ENCODE peak calls at places on chromosome 13, in ten cellular contexts. P is thoracic aorta, A is epithelial cell of esophagus, Z is tibial artery, B is AG10803, D is left ventricle myocardium inferior, T is mammary epithelial cell, Y is lower leg skin, N is astrocyte, U is prostate gland. X is an unnamed sample.

GRCh38 chr13:25881946-25882574 is 169.8 kb downstream of the SHISA2 start:
- DNase-seq in P (no peak), A (peak), Z (no peak), B (no peak), D (no peak), T (no peak), Y (no peak), N (peak), U (no peak), X (no peak)

GRCh38 chr13:42445354-42445753 is 128.6 kb upstream of the TNFSF11 start:
- DNase-seq in P (no peak), A (no peak), Z (no peak), B (no peak), D (no peak), T (no peak), Y (no peak), N (no peak), U (no peak), X (no peak)

GRCh38 chr13:38180100-38180499 is 169.6 kb upstream of the UFM1 start:
- DNase-seq in P (no peak), A (peak), Z (no peak), B (peak), D (no peak), T (peak), Y (no peak), N (peak), U (no peak), X (peak)

GRCh38 chr13:24233351-24233901 is 72.9 kb downstream of the SPATA13 start:
- DNase-seq in P (no peak), A (no peak), Z (no peak), B (peak), D (no peak), T (no peak), Y (no peak), N (peak), U (no peak), X (peak)

GRCh38 chr13:27536361-27537101 is 83.8 kb downstream of the LNX2 start:
- DNase-seq in P (no peak), A (peak), Z (no peak), B (no peak), D (no peak), T (peak), Y (no peak), N (no peak), U (no peak), X (no peak)

GRCh38 chr13:72495681-72496080 is 231.7 kb downstream of the MZT1 start:
- DNase-seq in P (no peak), A (no peak), Z (no peak), B (no peak), D (no peak), T (no peak), Y (no peak), N (no peak), U (no peak), X (no peak)

GRCh38 chr13:99873141-99873540 is 98.4 kb downstream of the ZIC5 start:
- DNase-seq in P (no peak), A (no peak), Z (no peak), B (no peak), D (no peak), T (no peak), Y (no peak), N (no peak), U (no peak), X (no peak)

GRCh38 chr13:38686635-38687245 is at the start of gene FREM2:
- DNase-seq in P (no peak), A (peak), Z (no peak), B (no peak), D (no peak), T (peak), Y (no peak), N (peak), U (peak), X (peak)

GRCh38 chr13:81686877-81687276 is 1346.0 kb upstream of the SPRY2 start:
- DNase-seq in P (no peak), A (peak), Z (no peak), B (no peak), D (no peak), T (no peak), Y (no peak), N (no peak), U (no peak), X (no peak)

GRCh38 chr13:113273856-113274590 is 23.0 kb upstream of the LAMP1 start:
- DNase-seq in P (no peak), A (peak), Z (no peak), B (peak), D (no peak), T (peak), Y (no peak), N (peak), U (no peak), X (peak)

GRCh38 chr13:113117956-113118327 is 4.7 kb upstream of the F10 start:
- DNase-seq in P (no peak), A (no peak), Z (no peak), B (no peak), D (no peak), T (no peak), Y (no peak), N (no peak), U (no peak), X (no peak)

GRCh38 chr13:35838356-35838755 is 292.8 kb downstream of the DCLK1 start:
- DNase-seq in P (no peak), A (peak), Z (no peak), B (peak), D (no peak), T (peak), Y (no peak), N (peak), U (no peak), X (peak)

GRCh38 chr13:113622791-113623490 is 35.1 kb downstream of the ATP4B start:
- DNase-seq in P (no peak), A (no peak), Z (no peak), B (no peak), D (peak), T (no peak), Y (no peak), N (no peak), U (no peak), X (no peak)

GRCh38 chr13:78137404-78138142 is 218.9 kb upstream of the EDNRB start:
- DNase-seq in P (no peak), A (peak), Z (no peak), B (peak), D (no peak), T (peak), Y (no peak), N (peak), U (peak), X (peak)

GRCh38 chr13:21010621-21011020 is 50.8 kb downstream of the LATS2 start:
- DNase-seq in P (no peak), A (no peak), Z (no peak), B (peak), D (no peak), T (no peak), Y (no peak), N (no peak), U (no peak), X (peak)

GRCh38 chr13:39561971-39562370 is 41.0 kb downstream of the LHFPL6 start:
- DNase-seq in P (no peak), A (peak), Z (no peak), B (no peak), D (no peak), T (peak), Y (no peak), N (no peak), U (no peak), X (no peak)

GRCh38 chr13:24863748-24864540 is 100.0 kb downstream of the RNF17 start:
- DNase-seq in P (no peak), A (no peak), Z (no peak), B (no peak), D (no peak), T (no peak), Y (no peak), N (peak), U (no peak), X (no peak)

GRCh38 chr13:93355094-93355493 is 128.5 kb downstream of the GPC6 start:
- DNase-seq in P (no peak), A (no peak), Z (no peak), B (no peak), D (no peak), T (no peak), Y (no peak), N (no peak), U (no peak), X (no peak)
- TF ChIP-seq CTCF in P (no peak), A (no peak), Z (no peak), B (no peak), D (no peak), T (no peak), Y (no peak), N (no peak), U (no peak), X (no peak)

DNA sequence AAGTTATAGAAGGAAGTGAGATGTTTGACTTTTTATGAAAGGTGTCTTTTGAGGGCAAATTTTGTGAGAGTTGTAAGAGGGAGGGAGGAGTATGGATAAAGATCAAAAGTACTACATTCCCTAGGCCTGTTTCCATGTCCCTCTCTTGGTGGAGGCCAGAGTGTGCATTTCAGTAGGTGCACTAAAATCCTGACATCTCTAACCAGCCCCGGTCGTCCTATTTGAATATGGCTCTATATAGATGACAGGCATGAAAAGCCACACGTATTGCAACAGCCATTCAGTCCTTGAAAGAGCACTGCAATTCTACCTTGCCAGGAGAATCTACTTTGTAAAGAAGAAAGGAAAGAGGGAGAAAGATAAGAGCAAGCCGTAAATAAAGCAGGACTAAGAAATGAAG is 510.1 kb downstream of the IRS2 start:
- DNase-seq in P (no peak), A (peak), Z (no peak), B (no peak), D (no peak), T (no peak), Y (no peak), N (no peak), U (no peak), X (no peak)
- H3K4me3 ChIP-seq in P (no peak), A (no peak), Z (no peak), B (no peak), D (no peak), T (no peak), Y (no peak), N (no peak), U (no peak), X (no peak)

GRCh38 chr13:49869514-49869913 is 66.6 kb downstream of the SPRYD7 start:
- DNase-seq in P (no peak), A (no peak), Z (no peak), B (peak), D (no peak), T (no peak), Y (no peak), N (no peak), U (no peak), X (peak)
- TF ChIP-seq CTCF in P (no peak), A (peak), Z (no peak), B (peak), D (peak), T (peak), Y (no peak), N (peak), U (no peak), X (peak)

GRCh38 chr13:112056284-112056727 is 10.6 kb upstream of the SOX1 start:
- DNase-seq in P (no peak), A (no peak), Z (no peak), B (no peak), D (no peak), T (no peak), Y (no peak), N (no peak), U (no peak), X (no peak)
- H3K4me3 ChIP-seq in P (no peak), A (no peak), Z (no peak), B (no peak), D (no peak), T (no peak), Y (no peak), N (no peak), U (no peak), X (no peak)

DNA sequence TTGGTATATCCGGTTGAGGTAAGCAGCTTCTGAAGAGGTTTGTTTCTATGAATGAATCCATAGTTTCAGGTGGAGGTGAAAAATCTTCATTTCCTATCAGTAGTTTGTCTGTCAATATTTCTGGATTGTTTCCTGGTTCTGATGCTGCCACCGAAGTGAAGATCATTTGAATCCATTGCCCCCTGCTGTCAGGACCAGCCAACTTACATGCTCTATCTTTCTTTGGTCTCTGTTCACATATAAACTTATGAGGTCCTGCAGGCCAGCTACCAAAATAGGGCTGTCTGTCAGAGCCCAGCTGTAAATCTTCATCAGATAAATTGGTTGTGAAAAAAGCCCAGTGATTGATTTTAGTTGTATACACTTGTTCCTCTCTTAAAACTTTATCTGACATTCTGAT is 15.2 kb upstream of the N4BP2L1 start:
- DNase-seq in P (no peak), A (peak), Z (no peak), B (peak), D (no peak), T (no peak), Y (no peak), N (no peak), U (peak), X (peak)
- TF ChIP-seq CTCF in P (no peak), A (peak), Z (no peak), B (peak), D (peak), T (peak), Y (no peak), N (no peak), U (peak), X (peak)

GRCh38 chr13:75803982-75804381 is 167.9 kb downstream of the LMO7 start:
- DNase-seq in P (no peak), A (no peak), Z (no peak), B (no peak), D (no peak), T (no peak), Y (no peak), N (no peak), U (no peak), X (peak)
- H3K4me3 ChIP-seq in P (peak), A (no peak), Z (peak), B (no peak), D (peak), T (no peak), Y (no peak), N (no peak), U (no peak), X (no peak)

GRCh38 chr13:102443234-102443633 is 41.4 kb upstream of the FGF14 start:
- DNase-seq in P (no peak), A (peak), Z (no peak), B (no peak), D (no peak), T (no peak), Y (no peak), N (no peak), U (no peak), X (no peak)
- TF ChIP-seq CTCF in P (no peak), A (no peak), Z (no peak), B (no peak), D (no peak), T (no peak), Y (no peak), N (no peak), U (no peak), X (no peak)

DNA sequence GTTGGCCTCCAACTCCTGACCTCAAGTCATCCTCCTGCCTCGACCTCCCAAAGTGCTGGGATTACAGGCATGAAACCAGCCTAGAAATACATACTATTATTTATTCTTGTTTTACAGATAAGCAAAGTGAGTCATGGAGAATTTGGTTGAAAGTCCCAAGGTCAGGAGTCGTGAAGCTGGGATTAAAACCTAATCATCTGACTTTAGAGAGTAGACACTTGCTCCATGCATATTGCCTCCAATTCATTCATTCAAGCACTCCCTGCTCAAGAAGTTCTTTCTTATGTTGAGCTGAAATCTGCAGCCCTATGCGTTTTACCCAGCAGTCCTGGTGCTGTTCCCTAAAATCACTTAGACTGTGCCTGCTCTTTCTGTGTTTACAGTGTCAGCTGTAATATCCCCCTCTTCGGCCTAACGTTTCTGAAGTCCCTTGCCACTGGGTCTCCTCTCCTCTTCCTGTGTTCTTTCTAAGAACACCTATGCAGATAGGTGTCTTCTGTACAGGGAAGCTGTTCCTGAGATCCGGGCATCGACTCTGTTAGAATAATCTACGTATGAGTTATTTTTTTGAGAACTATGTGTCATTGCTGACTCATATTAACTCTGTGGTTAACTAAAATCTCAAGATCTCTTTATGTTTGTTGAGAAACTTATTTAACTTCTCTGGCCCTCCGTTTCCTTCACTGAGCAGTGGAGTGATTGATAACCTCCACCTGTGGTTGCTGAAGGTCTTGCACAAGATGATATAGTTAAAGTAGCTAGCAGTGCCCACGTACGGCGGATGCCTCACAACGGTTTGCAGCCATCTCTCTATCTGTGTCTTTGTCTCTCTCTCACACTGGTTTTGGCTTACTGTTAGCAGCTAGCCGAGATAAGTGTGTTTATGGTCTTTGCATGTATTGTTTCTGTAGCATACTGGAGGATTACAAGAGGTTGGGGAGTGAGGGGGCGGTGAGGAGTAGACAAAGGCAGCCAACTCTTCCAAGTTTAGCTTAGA is 4.6 kb downstream of the ALOX5AP start:
- DNase-seq in P (no peak), A (peak), Z (no peak), B (peak), D (no peak), T (peak), Y (no peak), N (peak), U (no peak), X (peak)
- H3K4me3 ChIP-seq in P (peak), A (no peak), Z (no peak), B (no peak), D (no peak), T (no peak), Y (no peak), N (peak), U (no peak), X (peak)

X was measured in cardiac fibroblast.